ENCODE peak calls at places on chromosomes 4 and X, in ten cellular contexts. One of them, this sample, is unnamed.

GRCh38 chrX:33178690-33179089 is 32.7 kb downstream of the DMD start:
- DNase-seq in fibroblast of mammary gland: no peak
- DNase-seq in breast epithelium: no peak
- DNase-seq in fibroblast of pulmonary artery: no peak
- DNase-seq in tibial nerve: no peak
- DNase-seq in cardiac muscle cell: no peak
- DNase-seq in heart right ventricle: no peak
- DNase-seq in natural killer cell: no peak
- DNase-seq in neural crest cell: no peak
- DNase-seq in GM10248: no peak
- DNase-seq in this sample: no peak

GRCh38 chrX:71622347-71623104 is 4.2 kb upstream of the CXCR3 start:
- DNase-seq in fibroblast of mammary gland: peak; percentile 56
- DNase-seq in breast epithelium: peak; percentile 54
- DNase-seq in fibroblast of pulmonary artery: peak; percentile 77
- DNase-seq in tibial nerve: peak; percentile 50
- DNase-seq in cardiac muscle cell: peak; percentile 64
- DNase-seq in heart right ventricle: peak; percentile 75
- DNase-seq in natural killer cell: peak; percentile 46
- DNase-seq in neural crest cell: peak; percentile 4
- DNase-seq in GM10248: peak; percentile 64
- DNase-seq in this sample: peak; percentile 18

GRCh38 chr4:71290074-71290473 is 48.7 kb upstream of the SLC4A4 start:
- DNase-seq in fibroblast of mammary gland: peak; percentile 63
- DNase-seq in breast epithelium: no peak
- DNase-seq in fibroblast of pulmonary artery: no peak
- DNase-seq in tibial nerve: no peak
- DNase-seq in cardiac muscle cell: no peak
- DNase-seq in heart right ventricle: no peak
- DNase-seq in natural killer cell: no peak
- DNase-seq in neural crest cell: no peak
- DNase-seq in GM10248: no peak
- DNase-seq in this sample: peak; percentile 74

GRCh38 chrX:19121898-19122640 is at the start of gene ADGRG2:
- DNase-seq in fibroblast of mammary gland: peak; percentile 22
- DNase-seq in breast epithelium: no peak
- DNase-seq in fibroblast of pulmonary artery: peak; percentile 5
- DNase-seq in tibial nerve: peak; percentile 7
- DNase-seq in cardiac muscle cell: peak; percentile 55
- DNase-seq in heart right ventricle: peak; percentile 6
- DNase-seq in natural killer cell: no peak
- DNase-seq in neural crest cell: peak; percentile 20
- DNase-seq in GM10248: no peak
- DNase-seq in this sample: no peak

GRCh38 chr4:1413221-1413663 is 7.0 kb upstream of the NKX1-1 start:
- DNase-seq in fibroblast of mammary gland: no peak
- DNase-seq in breast epithelium: peak; percentile 3
- DNase-seq in fibroblast of pulmonary artery: no peak
- DNase-seq in tibial nerve: no peak
- DNase-seq in cardiac muscle cell: no peak
- DNase-seq in heart right ventricle: no peak
- DNase-seq in natural killer cell: no peak
- DNase-seq in neural crest cell: no peak
- DNase-seq in GM10248: no peak
- DNase-seq in this sample: no peak

GRCh38 chr4:177558995-177559394 is 116.8 kb upstream of the AGA start:
- DNase-seq in fibroblast of mammary gland: no peak
- DNase-seq in breast epithelium: no peak
- DNase-seq in fibroblast of pulmonary artery: no peak
- DNase-seq in tibial nerve: no peak
- DNase-seq in cardiac muscle cell: no peak
- DNase-seq in heart right ventricle: no peak
- DNase-seq in natural killer cell: no peak
- DNase-seq in neural crest cell: no peak
- DNase-seq in GM10248: no peak
- DNase-seq in this sample: no peak

GRCh38 chr4:162661913-162662312 is 498.1 kb upstream of the FSTL5 start:
- DNase-seq in fibroblast of mammary gland: no peak
- DNase-seq in breast epithelium: no peak
- DNase-seq in fibroblast of pulmonary artery: no peak
- DNase-seq in tibial nerve: no peak
- DNase-seq in cardiac muscle cell: no peak
- DNase-seq in heart right ventricle: no peak
- DNase-seq in natural killer cell: no peak
- DNase-seq in neural crest cell: no peak
- DNase-seq in GM10248: no peak
- DNase-seq in this sample: no peak

GRCh38 chr4:99104153-99104552 is 15.6 kb upstream of the ADH5 start:
- DNase-seq in fibroblast of mammary gland: no peak
- DNase-seq in breast epithelium: no peak
- DNase-seq in fibroblast of pulmonary artery: peak; percentile 6
- DNase-seq in tibial nerve: no peak
- DNase-seq in cardiac muscle cell: no peak
- DNase-seq in heart right ventricle: no peak
- DNase-seq in natural killer cell: no peak
- DNase-seq in neural crest cell: no peak
- DNase-seq in GM10248: no peak
- DNase-seq in this sample: no peak

GRCh38 chrX:5265324-5265723 is 963.3 kb downstream of the NLGN4X start:
- DNase-seq in fibroblast of mammary gland: no peak
- DNase-seq in breast epithelium: no peak
- DNase-seq in fibroblast of pulmonary artery: no peak
- DNase-seq in tibial nerve: no peak
- DNase-seq in cardiac muscle cell: no peak
- DNase-seq in heart right ventricle: no peak
- DNase-seq in natural killer cell: no peak
- DNase-seq in neural crest cell: no peak
- DNase-seq in GM10248: no peak
- DNase-seq in this sample: no peak

GRCh38 chr4:106318511-106318910 is 2.2 kb downstream of the AIMP1 start:
- DNase-seq in fibroblast of mammary gland: no peak
- DNase-seq in breast epithelium: no peak
- DNase-seq in fibroblast of pulmonary artery: no peak
- DNase-seq in tibial nerve: no peak
- DNase-seq in cardiac muscle cell: no peak
- DNase-seq in heart right ventricle: no peak
- DNase-seq in natural killer cell: no peak
- DNase-seq in neural crest cell: no peak
- DNase-seq in GM10248: no peak
- DNase-seq in this sample: no peak

GRCh38 chrX:16307950-16308349 is 140.7 kb downstream of the MAGEB17 start:
- DNase-seq in fibroblast of mammary gland: no peak
- DNase-seq in breast epithelium: no peak
- DNase-seq in fibroblast of pulmonary artery: no peak
- DNase-seq in tibial nerve: no peak
- DNase-seq in cardiac muscle cell: no peak
- DNase-seq in heart right ventricle: no peak
- DNase-seq in natural killer cell: no peak
- DNase-seq in neural crest cell: no peak
- DNase-seq in GM10248: no peak
- DNase-seq in this sample: no peak

GRCh38 chrX:16300831-16301230 is 133.6 kb downstream of the MAGEB17 start:
- DNase-seq in fibroblast of mammary gland: no peak
- DNase-seq in breast epithelium: no peak
- DNase-seq in fibroblast of pulmonary artery: no peak
- DNase-seq in tibial nerve: no peak
- DNase-seq in cardiac muscle cell: no peak
- DNase-seq in heart right ventricle: no peak
- DNase-seq in natural killer cell: no peak
- DNase-seq in neural crest cell: no peak
- DNase-seq in GM10248: no peak
- DNase-seq in this sample: no peak

GRCh38 chrX:16310326-16310725 is 143.0 kb downstream of the MAGEB17 start:
- DNase-seq in fibroblast of mammary gland: no peak
- DNase-seq in breast epithelium: no peak
- DNase-seq in fibroblast of pulmonary artery: no peak
- DNase-seq in tibial nerve: no peak
- DNase-seq in cardiac muscle cell: no peak
- DNase-seq in heart right ventricle: no peak
- DNase-seq in natural killer cell: no peak
- DNase-seq in neural crest cell: no peak
- DNase-seq in GM10248: no peak
- DNase-seq in this sample: no peak

GRCh38 chrX:16305187-16305586 is 137.9 kb downstream of the MAGEB17 start:
- DNase-seq in fibroblast of mammary gland: no peak
- DNase-seq in breast epithelium: no peak
- DNase-seq in fibroblast of pulmonary artery: no peak
- DNase-seq in tibial nerve: no peak
- DNase-seq in cardiac muscle cell: no peak
- DNase-seq in heart right ventricle: no peak
- DNase-seq in natural killer cell: no peak
- DNase-seq in neural crest cell: no peak
- DNase-seq in GM10248: no peak
- DNase-seq in this sample: no peak
- TF ChIP-seq CTCF in fibroblast of mammary gland: no peak
- TF ChIP-seq CTCF in breast epithelium: no peak
- TF ChIP-seq CTCF in fibroblast of pulmonary artery: no peak
- TF ChIP-seq CTCF in tibial nerve: no peak
- TF ChIP-seq CTCF in cardiac muscle cell: no peak
- TF ChIP-seq CTCF in heart right ventricle: no peak
- TF ChIP-seq CTCF in natural killer cell: no peak
- TF ChIP-seq CTCF in neural crest cell: no peak
- TF ChIP-seq CTCF in GM10248: no peak
- TF ChIP-seq CTCF in this sample: no peak

DNA sequence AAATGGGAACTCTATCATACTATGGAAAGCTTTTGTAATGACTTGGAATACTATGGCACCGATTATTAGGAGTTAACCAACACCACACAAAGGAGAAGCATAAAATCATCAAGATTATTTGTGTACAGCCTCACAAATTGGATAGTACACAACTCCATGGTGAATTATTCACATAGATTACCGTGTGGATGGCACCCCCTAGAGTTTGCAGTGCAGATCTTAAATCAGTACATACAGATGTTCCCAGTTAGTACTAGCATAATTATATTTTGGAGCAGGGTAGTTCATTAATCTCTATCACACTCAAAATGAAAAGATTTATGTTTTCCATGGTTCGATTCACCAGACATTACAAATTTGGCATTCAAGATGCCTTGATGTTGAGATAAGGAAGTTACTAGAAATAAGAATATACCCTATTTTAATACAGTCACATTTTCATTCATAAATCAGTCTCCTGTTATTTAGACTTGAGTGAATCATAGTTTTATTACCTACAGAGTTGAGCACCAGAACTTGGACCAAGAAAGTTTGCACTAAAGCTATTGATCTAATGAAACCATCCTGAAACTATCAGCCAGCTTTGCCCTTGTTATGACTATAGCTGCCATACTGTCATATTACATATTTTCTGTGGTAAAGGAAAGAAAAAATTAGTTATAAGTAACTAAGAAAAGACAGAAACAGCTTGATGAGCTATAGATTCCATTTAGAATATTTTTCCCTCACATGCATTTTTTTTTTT is 531.8 kb downstream of the GLUD2 start:
- DNase-seq in fibroblast of mammary gland: peak; percentile 53
- DNase-seq in breast epithelium: no peak
- DNase-seq in fibroblast of pulmonary artery: peak; percentile 53
- DNase-seq in tibial nerve: peak; percentile 4
- DNase-seq in cardiac muscle cell: peak; percentile 32
- DNase-seq in heart right ventricle: peak; percentile 13
- DNase-seq in natural killer cell: no peak
- DNase-seq in neural crest cell: peak; percentile 1
- DNase-seq in GM10248: no peak
- DNase-seq in this sample: no peak
- TF ChIP-seq CTCF in fibroblast of mammary gland: peak; percentile 48
- TF ChIP-seq CTCF in breast epithelium: no peak
- TF ChIP-seq CTCF in fibroblast of pulmonary artery: peak; percentile 35
- TF ChIP-seq CTCF in tibial nerve: no peak
- TF ChIP-seq CTCF in cardiac muscle cell: peak; percentile 37
- TF ChIP-seq CTCF in heart right ventricle: peak; percentile 43
- TF ChIP-seq CTCF in natural killer cell: no peak
- TF ChIP-seq CTCF in neural crest cell: peak; percentile 62
- TF ChIP-seq CTCF in GM10248: peak; percentile 33
- TF ChIP-seq CTCF in this sample: no peak

GRCh38 chrX:51496501-51497291 is at the start of gene NUDT11:
- DNase-seq in fibroblast of mammary gland: peak; percentile 69
- DNase-seq in breast epithelium: peak; percentile 26
- DNase-seq in fibroblast of pulmonary artery: peak; percentile 69
- DNase-seq in tibial nerve: peak; percentile 18
- DNase-seq in cardiac muscle cell: peak; percentile 86
- DNase-seq in heart right ventricle: peak; percentile 16
- DNase-seq in natural killer cell: peak; percentile 17
- DNase-seq in neural crest cell: peak; percentile 62
- DNase-seq in GM10248: peak; percentile 32
- DNase-seq in this sample: no peak

GRCh38 chrX:51494409-51494808 is 2.0 kb downstream of the NUDT11 start:
- DNase-seq in fibroblast of mammary gland: peak; percentile 19
- DNase-seq in breast epithelium: no peak
- DNase-seq in fibroblast of pulmonary artery: no peak
- DNase-seq in tibial nerve: no peak
- DNase-seq in cardiac muscle cell: no peak
- DNase-seq in heart right ventricle: no peak
- DNase-seq in natural killer cell: no peak
- DNase-seq in neural crest cell: no peak
- DNase-seq in GM10248: no peak
- DNase-seq in this sample: no peak
- TF ChIP-seq CTCF in fibroblast of mammary gland: peak; percentile 36
- TF ChIP-seq CTCF in breast epithelium: no peak
- TF ChIP-seq CTCF in fibroblast of pulmonary artery: peak; percentile 33
- TF ChIP-seq CTCF in tibial nerve: no peak
- TF ChIP-seq CTCF in cardiac muscle cell: peak; percentile 16
- TF ChIP-seq CTCF in heart right ventricle: no peak
- TF ChIP-seq CTCF in natural killer cell: no peak
- TF ChIP-seq CTCF in neural crest cell: peak; percentile 47
- TF ChIP-seq CTCF in GM10248: peak; percentile 2
- TF ChIP-seq CTCF in this sample: peak; percentile 45

DNA sequence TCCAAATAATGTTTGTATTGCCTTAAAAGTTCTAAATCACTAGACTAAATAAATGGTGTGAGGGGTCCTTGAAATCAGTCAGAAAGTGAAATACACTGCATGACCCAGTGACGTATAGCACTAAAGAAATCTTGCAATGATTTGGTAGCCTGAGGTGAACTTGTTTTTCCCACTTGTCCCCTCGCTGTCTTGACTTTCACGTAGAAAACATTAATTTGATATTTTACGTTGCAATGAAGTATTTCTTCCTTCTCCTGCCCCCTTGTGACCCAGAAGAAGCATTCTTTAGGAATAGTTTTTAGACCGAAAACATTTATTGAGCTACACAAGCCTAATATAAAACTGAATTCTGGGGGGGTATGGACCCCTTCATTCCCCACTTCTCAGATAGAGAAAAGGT is 3.7 kb downstream of the KLB start:
- DNase-seq in fibroblast of mammary gland: peak; percentile 21
- DNase-seq in breast epithelium: no peak
- DNase-seq in fibroblast of pulmonary artery: peak; percentile 33
- DNase-seq in tibial nerve: no peak
- DNase-seq in cardiac muscle cell: no peak
- DNase-seq in heart right ventricle: no peak
- DNase-seq in natural killer cell: no peak
- DNase-seq in neural crest cell: no peak
- DNase-seq in GM10248: no peak
- DNase-seq in this sample: no peak
- TF ChIP-seq CTCF in fibroblast of mammary gland: peak; percentile 24
- TF ChIP-seq CTCF in breast epithelium: no peak
- TF ChIP-seq CTCF in fibroblast of pulmonary artery: peak; percentile 37
- TF ChIP-seq CTCF in tibial nerve: no peak
- TF ChIP-seq CTCF in cardiac muscle cell: peak; percentile 40
- TF ChIP-seq CTCF in heart right ventricle: no peak
- TF ChIP-seq CTCF in natural killer cell: no peak
- TF ChIP-seq CTCF in neural crest cell: no peak
- TF ChIP-seq CTCF in GM10248: peak; percentile 24
- TF ChIP-seq CTCF in this sample: peak; percentile 40